ENCODE peak calls at places on chromosomes 1 and 21, in four cellular contexts. B is activated T-helper 1 cell treated with anti-CD3 and anti-CD28 coated beads, Interleukin-2, amount 50 U/mL, for 16 hours; E is RCC 7860; D is cardiac muscle cell. A is an unnamed sample.

GRCh38 chr1:244337839-244338238 is 113.9 kb downstream of the ADSS2 start:
- DNase-seq in D (no peak), B (no peak), E (peak), A (no peak)

GRCh38 chr1:117001254-117001927 is at the start of gene CD101:
- DNase-seq in B (no peak), D (no peak), E (no peak), A (no peak)

GRCh38 chr1:21621051-21621450 is 48.1 kb downstream of the RAP1GAP start:
- DNase-seq in D (no peak), B (no peak), E (no peak), A (no peak)

GRCh38 chr1:151457911-151458882 is 1.1 kb downstream of the POGZ start:
- DNase-seq in B (peak), E (peak), D (peak), A (peak)

GRCh38 chr1:200493344-200493743 is 83.5 kb upstream of the ZNF281 start:
- DNase-seq in B (no peak), E (peak), D (no peak), A (no peak)

GRCh38 chr1:182841368-182841988 is 2.3 kb downstream of the DHX9 start:
- DNase-seq in D (peak), E (peak), B (no peak), A (no peak)

GRCh38 chr1:216531308-216532239 is 108.3 kb upstream of the USH2A start:
- DNase-seq in B (no peak), E (no peak), D (peak), A (no peak)

GRCh38 chr1:210618379-210618778 is 289.7 kb downstream of the HHAT start:
- DNase-seq in B (no peak), D (no peak), E (no peak), A (no peak)

GRCh38 chr1:17098440-17099317 is 20.6 kb downstream of the PADI2 start:
- DNase-seq in B (no peak), E (no peak), D (peak), A (no peak)

GRCh38 chr1:172167801-172168596 is 252.5 kb upstream of the C1orf105 start:
- DNase-seq in B (no peak), E (no peak), D (peak), A (no peak)

GRCh38 chr1:161382214-161383019 is 14.7 kb upstream of the CFAP126 start:
- DNase-seq in E (peak), D (peak), B (no peak), A (no peak)

GRCh38 chr21:17391811-17392340 is 121.0 kb upstream of the CXADR start:
- DNase-seq in B (no peak), E (no peak), D (no peak), A (no peak)

GRCh38 chr21:15140321-15141019 is 75.7 kb upstream of the NRIP1 start:
- DNase-seq in D (peak), E (no peak), B (no peak), A (no peak)

GRCh38 chr1:119469741-119470140 is 37.3 kb upstream of the HSD3B1 start:
- DNase-seq in E (no peak), D (no peak), B (no peak), A (no peak)

GRCh38 chr1:207872655-207873054 is 38.3 kb downstream of the CD34 start:
- DNase-seq in E (no peak), D (no peak), B (no peak), A (no peak)

A was measured in central memory CD8-positive, alpha-beta T cell.